ENCODE peak calls at places on chromosomes 4 and X, in nine cellular contexts. P, L, K, S, E, M, C, X and Z are unnamed samples.

GRCh38 chr4:82865592-82865991 is 25.4 kb downstream of the SEC31A start:
- DNase-seq in P (no peak), L (peak), K (no peak), S (peak), E (no peak), M (peak), C (no peak), X (no peak), Z (peak)

GRCh38 chr4:76017056-76017686 is 6.1 kb downstream of the CXCL10 start:
- DNase-seq in P (no peak), L (no peak), K (no peak), S (no peak), E (no peak), M (no peak), C (no peak), X (no peak), Z (no peak)

GRCh38 chr4:82694106-82694505 is 104.5 kb downstream of the SCD5 start:
- DNase-seq in P (no peak), L (no peak), K (no peak), S (no peak), E (no peak), M (no peak), C (no peak), X (peak), Z (no peak)

GRCh38 chr4:158371158-158371557 is 150.5 kb upstream of the RXFP1 start:
- DNase-seq in P (no peak), L (no peak), K (no peak), S (no peak), E (no peak), M (no peak), C (no peak), X (no peak), Z (no peak)

GRCh38 chr4:139329665-139330200 is 27.5 kb upstream of the NDUFC1 start:
- DNase-seq in P (no peak), L (no peak), K (no peak), S (no peak), E (no peak), M (no peak), C (no peak), X (no peak), Z (no peak)

GRCh38 chrX:18354369-18355329 is at the start of gene SCML2:
- DNase-seq in P (peak), L (peak), K (peak), S (peak), E (no peak), M (no peak), C (no peak), X (peak), Z (peak)

GRCh38 chr4:79638735-79639134 is 230.7 kb upstream of the GK2 start:
- DNase-seq in P (no peak), L (no peak), K (no peak), S (no peak), E (no peak), M (no peak), C (no peak), X (no peak), Z (no peak)

GRCh38 chrX:30620980-30621716 is 32.1 kb upstream of the GK start:
- DNase-seq in P (no peak), L (no peak), K (no peak), S (peak), E (no peak), M (no peak), C (no peak), X (no peak), Z (no peak)

GRCh38 chr4:121062466-121062975 is 9.8 kb downstream of the NDNF start:
- DNase-seq in P (no peak), L (no peak), K (no peak), S (no peak), E (no peak), M (no peak), C (no peak), X (no peak), Z (no peak)

GRCh38 chr4:52350926-52351325 is 299.8 kb downstream of the SPATA18 start:
- DNase-seq in P (no peak), L (no peak), K (no peak), S (no peak), E (no peak), M (no peak), C (no peak), X (no peak), Z (no peak)

GRCh38 chr4:105828074-105828473 is 67.2 kb upstream of the NPNT start:
- DNase-seq in P (no peak), L (no peak), K (no peak), S (no peak), E (no peak), M (no peak), C (no peak), X (no peak), Z (no peak)

GRCh38 chr4:156774422-156774821 is 197.2 kb downstream of the PDGFC start:
- DNase-seq in P (no peak), L (no peak), K (no peak), S (peak), E (no peak), M (no peak), C (no peak), X (no peak), Z (no peak)

GRCh38 chr4:176238157-176238608 is 30.8 kb downstream of the ASB5 start:
- DNase-seq in P (no peak), L (no peak), K (no peak), S (peak), E (no peak), M (no peak), C (no peak), X (no peak), Z (no peak)

GRCh38 chrX:39855748-39856129 is 242.0 kb downstream of the BCOR start:
- DNase-seq in P (peak), L (peak), K (no peak), S (peak), E (peak), M (peak), C (peak), X (no peak), Z (peak)

GRCh38 chr4:161252520-161253141 is 911.2 kb downstream of the FSTL5 start:
- DNase-seq in P (no peak), L (peak), K (no peak), S (peak), E (peak), M (peak), C (no peak), X (no peak), Z (peak)

GRCh38 chrX:129540068-129540653 is at the start of gene OCRL:
- DNase-seq in P (peak), L (peak), K (peak), S (peak), E (peak), M (peak), C (peak), X (peak), Z (peak)

GRCh38 chr4:157700898-157701694 is 471.7 kb downstream of the GASK1B start:
- DNase-seq in P (no peak), L (no peak), K (no peak), S (no peak), E (no peak), M (no peak), C (no peak), X (no peak), Z (no peak)

GRCh38 chr4:67871867-67872266 is 11.9 kb downstream of the TMPRSS11D start:
- DNase-seq in P (no peak), L (peak), K (no peak), S (peak), E (peak), M (peak), C (no peak), X (no peak), Z (peak)

GRCh38 chr4:132614682-132615081 is 534.4 kb upstream of the PCDH10 start:
- DNase-seq in P (no peak), L (no peak), K (no peak), S (no peak), E (no peak), M (peak), C (no peak), X (no peak), Z (no peak)

GRCh38 chrX:10118530-10118929 is 38.2 kb upstream of the CLCN4 start:
- DNase-seq in P (no peak), L (no peak), K (no peak), S (no peak), E (no peak), M (no peak), C (no peak), X (no peak), Z (no peak)

GRCh38 chrX:149512225-149512885 is 7.2 kb upstream of the IDS start:
- DNase-seq in P (peak), L (peak), K (peak), S (peak), E (no peak), M (peak), C (peak), X (peak), Z (peak)

GRCh38 chr4:158750379-158750778 is 18.4 kb upstream of the FNIP2 start:
- DNase-seq in P (no peak), L (no peak), K (no peak), S (no peak), E (no peak), M (no peak), C (no peak), X (no peak), Z (no peak)

GRCh38 chrX:19549838-19550237 is 34.5 kb upstream of the MAP3K15 start:
- DNase-seq in P (no peak), L (no peak), K (no peak), S (no peak), E (no peak), M (no peak), C (no peak), X (no peak), Z (peak)

GRCh38 chrX:73944582-73944947 is 359.4 kb upstream of the ZCCHC13 start:
- DNase-seq in P (no peak), L (peak), K (no peak), S (peak), E (no peak), M (no peak), C (no peak), X (no peak), Z (no peak)

GRCh38 chr4:184361443-184361842 is 112.9 kb downstream of the IRF2 start:
- DNase-seq in P (no peak), L (no peak), K (no peak), S (no peak), E (no peak), M (no peak), C (no peak), X (no peak), Z (no peak)

GRCh38 chr4:158042591-158043030 is 130.2 kb downstream of the GASK1B start:
- DNase-seq in P (no peak), L (no peak), K (no peak), S (no peak), E (no peak), M (no peak), C (no peak), X (no peak), Z (no peak)

GRCh38 chr4:14431155-14432134 is 570.8 kb upstream of the CPEB2 start:
- DNase-seq in P (no peak), L (no peak), K (no peak), S (no peak), E (no peak), M (no peak), C (no peak), X (no peak), Z (no peak)

GRCh38 chr4:118730683-118731082 is 45.5 kb downstream of the METTL14 start:
- DNase-seq in P (no peak), L (no peak), K (no peak), S (no peak), E (no peak), M (no peak), C (no peak), X (no peak), Z (no peak)

GRCh38 chr4:164768516-164768915 is 14.6 kb downstream of the SMIM31 start:
- DNase-seq in P (no peak), L (no peak), K (no peak), S (peak), E (peak), M (peak), C (no peak), X (no peak), Z (no peak)

GRCh38 chr4:127505203-127505602 is 127.6 kb upstream of the INTU start:
- DNase-seq in P (no peak), L (peak), K (no peak), S (peak), E (no peak), M (no peak), C (no peak), X (no peak), Z (no peak)

GRCh38 chr4:40055379-40055872 is 1.2 kb upstream of the N4BP2 start:
- DNase-seq in P (no peak), L (peak), K (no peak), S (no peak), E (no peak), M (no peak), C (peak), X (no peak), Z (no peak)

GRCh38 chr4:68271851-68272756 is 26.6 kb upstream of the TMPRSS11B start:
- DNase-seq in P (no peak), L (peak), K (no peak), S (peak), E (peak), M (peak), C (no peak), X (no peak), Z (peak)

GRCh38 chr4:2069161-2069971 is 10.2 kb downstream of the NAT8L start:
- DNase-seq in P (no peak), L (no peak), K (peak), S (no peak), E (no peak), M (no peak), C (no peak), X (no peak), Z (no peak)